ENCODE peak calls at places on chromosomes 16 and 17, in five cellular contexts. One of them, this sample, is unnamed.

GRCh38 chr17:7854851-7855642 is at the start of gene TMEM88:
- DNase-seq in activated naive CD8-positive, alpha-beta T cell treated with anti-CD3 and anti-CD28 coated beads, Interleukin-2, amount 50 U/mL, for 24 hours: no peak
- DNase-seq in GM04504: no peak
- DNase-seq in COLO829: no peak
- DNase-seq in HT-29: no peak
- DNase-seq in this sample: peak

GRCh38 chr17:75587718-75588545 is at the start of gene MYO15B:
- DNase-seq in HT-29: no peak
- DNase-seq in activated naive CD8-positive, alpha-beta T cell treated with anti-CD3 and anti-CD28 coated beads, Interleukin-2, amount 50 U/mL, for 24 hours: peak
- DNase-seq in GM04504: no peak
- DNase-seq in COLO829: no peak
- DNase-seq in this sample: peak

GRCh38 chr16:88653606-88654362 is 2.9 kb upstream of the CYBA start:
- DNase-seq in activated naive CD8-positive, alpha-beta T cell treated with anti-CD3 and anti-CD28 coated beads, Interleukin-2, amount 50 U/mL, for 24 hours: no peak
- DNase-seq in HT-29: no peak
- DNase-seq in COLO829: no peak
- DNase-seq in GM04504: no peak
- DNase-seq in this sample: peak

GRCh38 chr17:80270836-80271235 is 10.2 kb downstream of the RNF213 start:
- DNase-seq in activated naive CD8-positive, alpha-beta T cell treated with anti-CD3 and anti-CD28 coated beads, Interleukin-2, amount 50 U/mL, for 24 hours: peak
- DNase-seq in COLO829: no peak
- DNase-seq in HT-29: peak
- DNase-seq in GM04504: no peak
- DNase-seq in this sample: no peak

GRCh38 chr17:69401251-69401650 is 13.2 kb upstream of the MAP2K6 start:
- DNase-seq in activated naive CD8-positive, alpha-beta T cell treated with anti-CD3 and anti-CD28 coated beads, Interleukin-2, amount 50 U/mL, for 24 hours: no peak
- DNase-seq in GM04504: no peak
- DNase-seq in HT-29: no peak
- DNase-seq in COLO829: no peak
- DNase-seq in this sample: no peak

GRCh38 chr17:21677911-21678310 is 14.4 kb upstream of the KCNJ18 start:
- DNase-seq in activated naive CD8-positive, alpha-beta T cell treated with anti-CD3 and anti-CD28 coated beads, Interleukin-2, amount 50 U/mL, for 24 hours: no peak
- DNase-seq in COLO829: no peak
- DNase-seq in GM04504: no peak
- DNase-seq in HT-29: no peak
- DNase-seq in this sample: no peak

GRCh38 chr17:55402374-55402773 is 19.3 kb downstream of the MMD start:
- DNase-seq in GM04504: no peak
- DNase-seq in HT-29: peak
- DNase-seq in COLO829: no peak
- DNase-seq in activated naive CD8-positive, alpha-beta T cell treated with anti-CD3 and anti-CD28 coated beads, Interleukin-2, amount 50 U/mL, for 24 hours: no peak
- DNase-seq in this sample: no peak

GRCh38 chr16:53152321-53152720 is 97.5 kb downstream of the CHD9 start:
- DNase-seq in activated naive CD8-positive, alpha-beta T cell treated with anti-CD3 and anti-CD28 coated beads, Interleukin-2, amount 50 U/mL, for 24 hours: no peak
- DNase-seq in COLO829: no peak
- DNase-seq in GM04504: no peak
- DNase-seq in HT-29: no peak
- DNase-seq in this sample: no peak

GRCh38 chr16:68993885-68994284 is 111.6 kb upstream of the HAS3 start:
- DNase-seq in activated naive CD8-positive, alpha-beta T cell treated with anti-CD3 and anti-CD28 coated beads, Interleukin-2, amount 50 U/mL, for 24 hours: no peak
- DNase-seq in HT-29: peak
- DNase-seq in GM04504: no peak
- DNase-seq in COLO829: no peak
- DNase-seq in this sample: no peak

GRCh38 chr17:55273579-55274370 is 9.0 kb downstream of the HLF start:
- DNase-seq in COLO829: no peak
- DNase-seq in GM04504: no peak
- DNase-seq in HT-29: no peak
- DNase-seq in activated naive CD8-positive, alpha-beta T cell treated with anti-CD3 and anti-CD28 coated beads, Interleukin-2, amount 50 U/mL, for 24 hours: no peak
- DNase-seq in this sample: peak